ENCODE peak calls at places on chromosomes 11 and 22, in four cellular contexts. One of them, this sample, is unnamed.

GRCh38 chr11:86245369-86246292 is 1.1 kb downstream of the EED start:
- DNase-seq in DMS153: no peak
- DNase-seq in HCT116: no peak
- DNase-seq in brain microvascular endothelial cell: no peak
- DNase-seq in this sample: peak

GRCh38 chr11:68041617-68042218 is 2.9 kb downstream of the TCIRG1 start:
- DNase-seq in brain microvascular endothelial cell: no peak
- DNase-seq in DMS153: no peak
- DNase-seq in HCT116: no peak
- DNase-seq in this sample: no peak

GRCh38 chr11:96263361-96263763 is 79.6 kb downstream of the MAML2 start:
- DNase-seq in brain microvascular endothelial cell: no peak
- DNase-seq in DMS153: no peak
- DNase-seq in HCT116: no peak
- DNase-seq in this sample: no peak

GRCh38 chr22:17120711-17121234 is 387 bp downstream of the TMEM121B start:
- DNase-seq in HCT116: no peak
- DNase-seq in DMS153: no peak
- DNase-seq in brain microvascular endothelial cell: no peak
- DNase-seq in this sample: no peak

GRCh38 chr11:12707500-12707880 is 33.3 kb downstream of the TEAD1 start:
- DNase-seq in brain microvascular endothelial cell: no peak
- DNase-seq in HCT116: no peak
- DNase-seq in DMS153: no peak
- DNase-seq in this sample: no peak

GRCh38 chr11:10728779-10729472 is 22.1 kb upstream of the CTR9 start:
- DNase-seq in brain microvascular endothelial cell: no peak
- DNase-seq in HCT116: no peak
- DNase-seq in DMS153: no peak
- DNase-seq in this sample: no peak

GRCh38 chr22:35172452-35172851 is 84.8 kb upstream of the HMGXB4 start:
- DNase-seq in brain microvascular endothelial cell: no peak
- DNase-seq in DMS153: peak
- DNase-seq in HCT116: no peak
- DNase-seq in this sample: no peak

GRCh38 chr22:41478473-41478872 is 9.6 kb downstream of the ACO2 start:
- DNase-seq in DMS153: no peak
- DNase-seq in HCT116: no peak
- DNase-seq in brain microvascular endothelial cell: no peak
- DNase-seq in this sample: no peak

GRCh38 chr11:1628506-1629325 is 859 bp upstream of the KRTAP5-5 start:
- DNase-seq in HCT116: no peak
- DNase-seq in brain microvascular endothelial cell: no peak
- DNase-seq in DMS153: peak
- DNase-seq in this sample: no peak

GRCh38 chr11:115711021-115711420 is 206.8 kb upstream of the CADM1 start:
- DNase-seq in brain microvascular endothelial cell: no peak
- DNase-seq in DMS153: no peak
- DNase-seq in HCT116: no peak
- DNase-seq in this sample: no peak

GRCh38 chr11:44208976-44209603 is 100.8 kb downstream of the ALX4 start:
- DNase-seq in DMS153: no peak
- DNase-seq in HCT116: no peak
- DNase-seq in brain microvascular endothelial cell: no peak
- DNase-seq in this sample: no peak

GRCh38 chr11:130671801-130672700 is 223.6 kb downstream of the ADAMTS15 start:
- DNase-seq in DMS153: peak
- DNase-seq in HCT116: no peak
- DNase-seq in brain microvascular endothelial cell: peak
- DNase-seq in this sample: no peak

GRCh38 chr11:93567406-93567819 is 24.2 kb upstream of the SMCO4 start:
- DNase-seq in DMS153: no peak
- DNase-seq in HCT116: no peak
- DNase-seq in brain microvascular endothelial cell: peak
- DNase-seq in this sample: no peak

GRCh38 chr11:10623797-10624761 is 55.6 kb upstream of the LYVE1 start:
- DNase-seq in brain microvascular endothelial cell: no peak
- DNase-seq in DMS153: peak
- DNase-seq in HCT116: peak
- DNase-seq in this sample: no peak

GRCh38 chr11:30346068-30346688 is 23.3 kb downstream of the ARL14EP start:
- DNase-seq in HCT116: peak
- DNase-seq in brain microvascular endothelial cell: peak
- DNase-seq in DMS153: no peak
- DNase-seq in this sample: peak

GRCh38 chr11:23423119-23423518 is 562.8 kb upstream of the CCDC179 start:
- DNase-seq in brain microvascular endothelial cell: peak
- DNase-seq in HCT116: no peak
- DNase-seq in DMS153: peak
- DNase-seq in this sample: no peak

GRCh38 chr11:113681711-113682410 is 24.2 kb downstream of the TMPRSS5 start:
- DNase-seq in brain microvascular endothelial cell: no peak
- DNase-seq in HCT116: no peak
- DNase-seq in DMS153: no peak
- DNase-seq in this sample: no peak

GRCh38 chr22:41308544-41308947 is 7.2 kb downstream of the ZC3H7B start:
- DNase-seq in DMS153: no peak
- DNase-seq in HCT116: no peak
- DNase-seq in brain microvascular endothelial cell: no peak
- DNase-seq in this sample: no peak

GRCh38 chr11:59865031-59865430 is 1.3 kb downstream of the TCN1 start:
- DNase-seq in brain microvascular endothelial cell: peak
- DNase-seq in DMS153: no peak
- DNase-seq in HCT116: peak
- DNase-seq in this sample: no peak

GRCh38 chr11:61971177-61972111 is 4.0 kb upstream of the FTH1 start:
- DNase-seq in DMS153: peak
- DNase-seq in brain microvascular endothelial cell: peak
- DNase-seq in HCT116: peak
- DNase-seq in this sample: peak

GRCh38 chr11:27414644-27415043 is 51.6 kb upstream of the CCDC34 start:
- DNase-seq in HCT116: no peak
- DNase-seq in DMS153: no peak
- DNase-seq in brain microvascular endothelial cell: no peak
- DNase-seq in this sample: no peak

GRCh38 chr22:24108073-24108472 is 73.2 kb upstream of the SUSD2 start:
- DNase-seq in HCT116: no peak
- DNase-seq in DMS153: no peak
- DNase-seq in brain microvascular endothelial cell: no peak
- DNase-seq in this sample: no peak

GRCh38 chr11:57417056-57417455 is 9.9 kb downstream of the SLC43A3 start:
- DNase-seq in DMS153: no peak
- DNase-seq in HCT116: no peak
- DNase-seq in brain microvascular endothelial cell: no peak
- DNase-seq in this sample: no peak

GRCh38 chr22:41940853-41941765 is 5.8 kb downstream of the CENPM start:
- DNase-seq in brain microvascular endothelial cell: peak
- DNase-seq in DMS153: peak
- DNase-seq in HCT116: no peak
- DNase-seq in this sample: peak

GRCh38 chr11:115528217-115528616 is 24.0 kb upstream of the CADM1 start:
- DNase-seq in DMS153: no peak
- DNase-seq in HCT116: no peak
- DNase-seq in brain microvascular endothelial cell: no peak
- DNase-seq in this sample: no peak

GRCh38 chr11:6433998-6434650 is 6.7 kb downstream of the HPX start:
- DNase-seq in DMS153: no peak
- DNase-seq in HCT116: no peak
- DNase-seq in brain microvascular endothelial cell: no peak
- DNase-seq in this sample: no peak

GRCh38 chr22:17536269-17536668 is 27.0 kb upstream of the SLC25A18 start:
- DNase-seq in brain microvascular endothelial cell: no peak
- DNase-seq in HCT116: no peak
- DNase-seq in DMS153: no peak
- DNase-seq in this sample: no peak

GRCh38 chr22:38927033-38927789 is 30.2 kb upstream of the APOBEC3A start:
- DNase-seq in HCT116: peak
- DNase-seq in DMS153: peak
- DNase-seq in brain microvascular endothelial cell: peak
- DNase-seq in this sample: no peak

GRCh38 chr11:112499153-112499907 is 238.7 kb upstream of the PLET1 start:
- DNase-seq in DMS153: peak
- DNase-seq in HCT116: no peak
- DNase-seq in brain microvascular endothelial cell: no peak
- DNase-seq in this sample: no peak

GRCh38 chr11:64538501-64538951 is 52.5 kb upstream of the SLC22A12 start:
- DNase-seq in brain microvascular endothelial cell: no peak
- DNase-seq in DMS153: no peak
- DNase-seq in HCT116: no peak
- DNase-seq in this sample: no peak

GRCh38 chr22:44023404-44024287 is 456 bp upstream of the PARVB start:
- DNase-seq in DMS153: no peak
- DNase-seq in brain microvascular endothelial cell: no peak
- DNase-seq in HCT116: no peak
- DNase-seq in this sample: peak

GRCh38 chr11:2813968-2814367 is 71.6 kb downstream of the CDKN1C start:
- DNase-seq in DMS153: no peak
- DNase-seq in brain microvascular endothelial cell: no peak
- DNase-seq in HCT116: no peak
- DNase-seq in this sample: no peak

GRCh38 chr22:24768537-24769374 is 5.8 kb downstream of the PIWIL3 start:
- DNase-seq in HCT116: peak
- DNase-seq in brain microvascular endothelial cell: peak
- DNase-seq in DMS153: peak
- DNase-seq in this sample: peak

GRCh38 chr11:96213500-96213899 is 129.5 kb downstream of the MAML2 start:
- DNase-seq in HCT116: no peak
- DNase-seq in brain microvascular endothelial cell: peak
- DNase-seq in DMS153: no peak
- DNase-seq in this sample: no peak

GRCh38 chr11:133202816-133203215 is 329.5 kb downstream of the OPCML start:
- DNase-seq in brain microvascular endothelial cell: no peak
- DNase-seq in HCT116: no peak
- DNase-seq in DMS153: no peak
- DNase-seq in this sample: no peak